ENCODE peak calls at places on chromosomes 11 and 22, in ten cellular contexts. C, G, Z, F, E, M, H, Q, S and N are unnamed samples.

GRCh38 chr11:59216654-59217640 is 4.2 kb upstream of the MPEG1 start:
- DNase-seq in G (no peak), Z (peak; percentile 80), M (no peak), E (peak; percentile 72), C (no peak), S (no peak), H (peak; percentile 26), F (peak; percentile 52), Q (no peak), N (no peak)

GRCh38 chr22:31776231-31776630 is 22.4 kb downstream of the DEPDC5 start:
- DNase-seq in Z (no peak), Q (no peak), M (no peak), G (no peak), F (no peak), C (no peak), S (no peak), H (no peak), E (peak; percentile 63), N (no peak)

GRCh38 chr11:75351541-75352416 is at the start of gene ARRB1:
- DNase-seq in Q (peak; percentile 95), H (peak; percentile 74), C (no peak), G (peak; percentile 71), F (peak; percentile 61), Z (peak; percentile 89), M (no peak), S (no peak), E (peak; percentile 70), N (peak; percentile 48)

GRCh38 chr11:117668291-117668690 is 128.7 kb downstream of the DSCAML1 start:
- DNase-seq in C (no peak), H (no peak), F (no peak), G (no peak), M (no peak), Q (no peak), S (no peak), Z (no peak), E (no peak), N (no peak)

GRCh38 chr11:76781046-76781801 is 1.9 kb upstream of the TSKU start:
- DNase-seq in G (no peak), M (no peak), H (no peak), S (no peak), Z (peak; percentile 33), F (no peak), C (no peak), Q (no peak), E (no peak), N (no peak)

GRCh38 chr11:71112990-71113389 is 139.4 kb downstream of the SHANK2 start:
- DNase-seq in G (no peak), F (no peak), H (peak; percentile 35), M (no peak), E (no peak), C (no peak), Z (peak; percentile 57), S (no peak), Q (peak; percentile 44), N (no peak)

GRCh38 chr22:20430641-20431519 is 6.7 kb downstream of the SCARF2 start:
- DNase-seq in S (no peak), F (no peak), G (no peak), C (no peak), M (no peak), H (peak; percentile 62), Z (peak; percentile 89), E (no peak), Q (peak; percentile 92), N (peak; percentile 87)

GRCh38 chr22:19779685-19780268 is 19.2 kb downstream of the TBX1 start:
- DNase-seq in G (no peak), F (no peak), M (no peak), H (no peak), S (no peak), C (no peak), Z (peak; percentile 56), E (no peak), Q (peak; percentile 58), N (no peak)

GRCh38 chr11:109794501-109794900 is 298.7 kb upstream of the ZC3H12C start:
- DNase-seq in G (no peak), Q (no peak), M (no peak), E (no peak), F (no peak), C (no peak), H (no peak), S (no peak), Z (no peak), N (no peak)

DNA sequence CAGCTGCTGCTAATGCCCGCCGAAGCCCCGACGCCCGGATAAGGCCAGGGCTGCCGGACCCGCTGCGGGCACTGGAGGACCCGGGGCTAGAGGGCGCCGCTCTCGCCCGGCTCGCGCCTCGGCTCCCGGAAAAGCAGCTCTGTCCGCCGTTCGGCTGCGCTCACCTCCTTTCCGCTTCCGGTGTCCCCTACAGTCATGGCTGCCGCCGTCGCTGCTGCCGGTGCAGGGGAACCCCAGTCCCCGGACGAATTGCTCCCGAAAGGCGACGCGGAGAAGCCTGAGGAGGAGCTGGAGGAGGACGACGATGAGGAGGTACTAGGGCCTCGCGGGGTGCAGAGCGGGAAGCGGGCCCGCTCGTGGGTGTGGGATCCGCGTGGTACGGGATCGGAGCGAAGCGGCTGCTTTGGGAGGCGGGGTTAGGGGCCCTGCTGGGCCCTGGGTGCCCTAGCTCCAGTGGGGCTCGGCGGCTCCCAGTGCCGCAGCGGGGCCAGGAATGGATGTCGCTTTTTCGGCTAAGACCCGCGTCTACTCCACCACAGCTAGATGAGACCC is at the start of gene TOMM22:
- DNase-seq in Z (peak; percentile 98), S (no peak), E (peak; percentile 91), F (peak; percentile 87), G (peak; percentile 91), C (peak; percentile 30), M (peak; percentile 96), H (peak; percentile 89), Q (peak; percentile 96), N (peak; percentile 76)
- TF ChIP-seq CTCF in Z (peak; percentile 63), S (peak; percentile 15), E (peak; percentile 29), F (peak; percentile 90), G (peak; percentile 24), C (peak; percentile 10), M (peak; percentile 59), H (peak; percentile 53), Q (peak; percentile 93), N (no peak)

GRCh38 chr11:45653277-45653676 is 12.1 kb downstream of the CHST1 start:
- DNase-seq in S (no peak), F (no peak), Z (no peak), H (no peak), C (no peak), M (no peak), Q (no peak), G (no peak), E (no peak), N (no peak)

GRCh38 chr11:45651156-45651555 is 14.3 kb downstream of the CHST1 start:
- DNase-seq in F (no peak), Z (peak; percentile 48), S (peak; percentile 65), G (no peak), E (no peak), H (no peak), Q (no peak), C (no peak), M (no peak), N (no peak)

GRCh38 chr11:45651841-45652745 is 13.3 kb downstream of the CHST1 start:
- DNase-seq in C (no peak), Z (peak; percentile 66), Q (no peak), M (no peak), F (no peak), E (peak; percentile 34), H (no peak), S (peak; percentile 72), G (no peak), N (peak; percentile 79)

GRCh38 chr11:45654242-45654641 is 11.2 kb downstream of the CHST1 start:
- DNase-seq in F (no peak), E (peak; percentile 50), Q (no peak), H (no peak), M (no peak), Z (peak; percentile 53), S (no peak), G (no peak), C (no peak), N (peak; percentile 66)

GRCh38 chr11:45652781-45653180 is 12.6 kb downstream of the CHST1 start:
- DNase-seq in M (no peak), F (no peak), Z (no peak), H (no peak), E (peak; percentile 49), C (no peak), S (peak; percentile 77), G (no peak), Q (no peak), N (no peak)
- TF ChIP-seq POLR2A in M (no peak), F (no peak), Z (no peak), H (no peak), E (no peak), C (no peak), S (no peak), G (no peak), Q (no peak), N (no peak)

GRCh38 chr11:35387341-35387982 is 31.9 kb downstream of the SLC1A2 start:
- DNase-seq in H (no peak), Z (no peak), G (no peak), C (no peak), E (no peak), S (no peak), F (no peak), M (no peak), Q (no peak), N (no peak)
- TF ChIP-seq CTCF in H (no peak), Z (no peak), G (no peak), C (peak; percentile 43), E (no peak), S (no peak), F (no peak), M (no peak), Q (no peak), N (no peak)

GRCh38 chr11:36271794-36272409 is 17.3 kb downstream of the COMMD9 start:
- DNase-seq in E (peak; percentile 67), G (no peak), M (no peak), S (no peak), Z (no peak), C (no peak), H (no peak), F (no peak), Q (no peak), N (no peak)
- TF ChIP-seq POLR2A in E (no peak), G (no peak), M (no peak), S (no peak), Z (no peak), C (no peak), H (no peak), F (no peak), Q (no peak), N (no peak)

GRCh38 chr11:10076458-10077141 is 217.4 kb downstream of the SBF2 start:
- DNase-seq in H (peak; percentile 14), Q (no peak), Z (no peak), G (peak; percentile 70), M (no peak), S (no peak), C (no peak), F (peak; percentile 30), E (peak; percentile 75), N (no peak)
- TF ChIP-seq CTCF in H (peak; percentile 35), Q (peak; percentile 46), Z (peak; percentile 59), G (peak; percentile 45), M (peak; percentile 43), S (no peak), C (peak; percentile 31), F (no peak), E (peak; percentile 47), N (no peak)

GRCh38 chr11:315516-315994 is 1.7 kb downstream of the IFITM1 start:
- DNase-seq in E (no peak), Z (peak; percentile 84), M (no peak), H (no peak), G (no peak), F (no peak), C (no peak), S (no peak), Q (no peak), N (no peak)
- TF ChIP-seq POLR2A in E (no peak), Z (no peak), M (no peak), H (no peak), G (no peak), F (no peak), C (no peak), S (no peak), Q (no peak), N (no peak)